ENCODE peak calls at places on chromosomes 3 and 15, in six cellular contexts. Q is K562, X is A549, R is foreskin keratinocyte, M is right lobe of liver, P is psoas muscle. G is an unnamed sample. For H3K4me1, the result is how much of the 10 kb centered on the place peaks cover.

GRCh38 chr3:123640311-123641083 is 55.6 kb upstream of the HACD2 start:
- DNase-seq in Q (no peak), X (no peak), R (no peak), M (no peak), P (no peak), G (no peak)

GRCh38 chr3:42014949-42015533 is 53.1 kb upstream of the ULK4 start:
- DNase-seq in Q (peak), X (no peak), R (no peak), M (peak), P (peak), G (peak)

GRCh38 chr15:79942656-79943481 is 28.1 kb downstream of the BCL2A1 start:
- DNase-seq in Q (no peak), X (peak), R (no peak), M (no peak), P (no peak), G (no peak)

GRCh38 chr15:73388256-73388781 is 19.6 kb upstream of the HCN4 start:
- DNase-seq in Q (no peak), X (peak), R (peak), M (no peak), P (no peak), G (no peak)

GRCh38 chr15:67144609-67145306 is 79.4 kb downstream of the SMAD3 start:
- DNase-seq in Q (no peak), X (no peak), R (no peak), M (no peak), P (no peak), G (no peak)

GRCh38 chr3:146555311-146555710 is 10.9 kb upstream of the PLSCR1 start:
- DNase-seq in Q (no peak), X (no peak), R (no peak), M (no peak), P (no peak), G (no peak)

GRCh38 chr3:124269619-124270018 is 277.7 kb upstream of the ROPN1 start:
- DNase-seq in Q (no peak), X (no peak), R (no peak), M (no peak), P (no peak), G (no peak)

GRCh38 chr15:26644948-26645347 is 127.9 kb downstream of the GABRB3 start:
- DNase-seq in Q (no peak), X (no peak), R (no peak), M (no peak), P (no peak), G (no peak)

GRCh38 chr3:57949779-57950618 is 58.2 kb upstream of the FLNB start:
- DNase-seq in Q (no peak), X (peak), R (no peak), M (peak), P (peak), G (peak)

GRCh38 chr15:78034495-78035191 is 42.9 kb downstream of the TBC1D2B start:
- DNase-seq in Q (no peak), X (no peak), R (no peak), M (peak), P (peak), G (no peak)

GRCh38 chr3:49024449-49024848 is 2.5 kb downstream of the NDUFAF3 start:
- DNase-seq in Q (no peak), X (no peak), R (no peak), M (no peak), P (no peak), G (no peak)

DNA sequence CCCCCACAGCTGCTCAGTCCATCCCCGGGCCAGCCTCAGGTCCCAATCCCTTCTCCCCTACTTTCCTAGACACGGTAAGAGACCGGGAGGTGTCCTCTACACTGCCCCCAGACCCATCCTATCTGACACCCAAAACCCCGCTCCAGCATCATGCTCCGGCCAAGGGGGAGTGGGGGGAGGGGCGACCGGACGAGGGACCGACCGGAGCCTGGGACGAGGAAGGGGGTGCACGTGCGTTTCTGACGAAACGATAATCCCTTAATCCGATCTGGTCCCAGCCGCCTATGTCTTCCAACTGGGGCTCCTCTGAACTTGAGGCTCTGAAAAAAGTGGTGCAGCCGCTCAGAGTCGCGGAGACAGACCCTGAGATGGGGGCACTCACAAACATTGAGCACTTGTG is 484 bp downstream of the CPLX3 start:
- DNase-seq in Q (no peak), X (no peak), R (no peak), M (no peak), P (no peak), G (no peak)
- H3K4me1 ChIP-seq in Q (under half), X (under half), R (under half), M (under half), P (under half), G (under half)

DNA sequence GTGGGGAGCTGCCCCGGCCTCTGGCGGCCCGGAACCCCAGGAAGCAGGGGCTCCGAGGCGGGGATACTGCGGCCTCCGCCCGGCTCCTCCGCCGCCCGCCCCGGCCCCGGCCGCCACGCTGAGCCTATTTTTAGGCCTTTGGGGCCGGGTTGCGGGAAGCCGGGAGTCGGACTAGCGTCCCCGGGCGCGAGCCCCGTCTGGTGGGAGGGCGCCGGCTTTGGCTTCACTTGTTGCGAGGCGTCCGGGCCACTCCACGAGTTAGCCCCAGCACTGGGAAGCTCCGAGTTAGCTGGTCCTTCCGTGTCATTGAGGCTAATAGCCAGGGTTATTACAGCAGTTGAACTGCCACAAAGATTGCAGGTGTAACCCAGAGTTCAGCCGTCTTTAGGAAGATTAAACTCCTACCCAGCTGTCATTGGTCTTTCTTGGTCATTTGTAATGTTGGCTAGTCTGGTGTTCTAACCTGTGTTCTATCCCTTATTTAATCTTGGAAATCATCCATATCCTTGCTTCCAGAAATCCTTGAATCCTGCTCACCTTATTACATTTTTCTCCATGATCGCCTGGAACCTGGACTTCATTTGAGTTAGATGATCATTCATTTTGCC is 791 bp downstream of the GYG1 start:
- DNase-seq in Q (peak), X (peak), R (no peak), M (peak), P (peak), G (peak)
- H3K27ac ChIP-seq in Q (peak), X (peak), R (peak), M (peak), P (peak), G (peak)

GRCh38 chr3:113304102-113304501 is 92.7 kb downstream of the BOC start:
- DNase-seq in Q (no peak), X (no peak), R (no peak), M (no peak), P (no peak), G (no peak)
- TF ChIP-seq CTCF in Q (no peak), X (no peak), R (no peak), M (no peak), P (no peak), G (no peak)

GRCh38 chr3:30350901-30351300 is 255.5 kb upstream of the TGFBR2 start:
- DNase-seq in Q (no peak), X (no peak), R (no peak), M (no peak), P (no peak), G (no peak)
- H3K4me1 ChIP-seq in Q (under half), X (half or more), R (half or more), M (under half), P (under half), G (under half)

GRCh38 chr15:64146520-64146884 is 5.0 kb upstream of the SNX22 start:
- DNase-seq in Q (no peak), X (no peak), R (no peak), M (no peak), P (no peak), G (no peak)
- H3K27ac ChIP-seq in Q (peak), X (no peak), R (no peak), M (no peak), P (no peak), G (no peak)

GRCh38 chr3:159672728-159673471 is 315.7 kb upstream of the IL12A start:
- DNase-seq in Q (no peak), X (peak), R (no peak), M (no peak), P (no peak), G (no peak)
- TF ChIP-seq CTCF in Q (no peak), X (no peak), R (no peak), M (no peak), P (no peak), G (no peak)

GRCh38 chr3:152302521-152303021 is 33.8 kb downstream of the MBNL1 start:
- DNase-seq in Q (no peak), X (peak), R (no peak), M (peak), P (peak), G (no peak)
- H3K4me1 ChIP-seq in Q (under half), X (half or more), R (under half), M (under half), P (half or more), G (under half)

G was measured in kidney.